ENCODE peak calls at places on chromosomes 2 and 18, in five cellular contexts. One of them, this sample, is unnamed.
A peak's percentile ranks its signal among the peaks of the same experiment; 100 is the strongest.

GRCh38 chr2:107669335-107669734 is 157.4 kb upstream of the RGPD4 start:
- DNase-seq in HCEC 1CT: no peak
- DNase-seq in progenitor cell of endocrine pancreas: no peak
- DNase-seq in GM13976: no peak
- DNase-seq in SW 1271: no peak
- DNase-seq in this sample: no peak

GRCh38 chr2:161123531-161124030 is 36.6 kb upstream of the TANK start:
- DNase-seq in progenitor cell of endocrine pancreas: no peak
- DNase-seq in HCEC 1CT: no peak
- DNase-seq in GM13976: no peak
- DNase-seq in SW 1271: no peak
- DNase-seq in this sample: peak; percentile 58

GRCh38 chr18:61855127-61855991 is 37.4 kb downstream of the RNF152 start:
- DNase-seq in progenitor cell of endocrine pancreas: no peak
- DNase-seq in SW 1271: no peak
- DNase-seq in GM13976: no peak
- DNase-seq in HCEC 1CT: no peak
- DNase-seq in this sample: no peak

GRCh38 chr2:96148410-96149217 is 3.4 kb upstream of the DUSP2 start:
- DNase-seq in HCEC 1CT: peak; percentile 75
- DNase-seq in GM13976: peak; percentile 85
- DNase-seq in progenitor cell of endocrine pancreas: no peak
- DNase-seq in SW 1271: no peak
- DNase-seq in this sample: no peak

GRCh38 chr2:160956243-160956802 is 203.9 kb upstream of the TANK start:
- DNase-seq in GM13976: no peak
- DNase-seq in HCEC 1CT: no peak
- DNase-seq in progenitor cell of endocrine pancreas: no peak
- DNase-seq in SW 1271: no peak
- DNase-seq in this sample: no peak

GRCh38 chr2:109129356-109129920 is 433 bp downstream of the SH3RF3 start:
- DNase-seq in HCEC 1CT: peak; percentile 18
- DNase-seq in progenitor cell of endocrine pancreas: no peak
- DNase-seq in SW 1271: no peak
- DNase-seq in GM13976: peak; percentile 52
- DNase-seq in this sample: peak; percentile 26

GRCh38 chr2:216350214-216350789 is 22.0 kb downstream of the MARCHF4 start:
- DNase-seq in progenitor cell of endocrine pancreas: no peak
- DNase-seq in SW 1271: no peak
- DNase-seq in HCEC 1CT: peak; percentile 75
- DNase-seq in GM13976: no peak
- DNase-seq in this sample: no peak

GRCh38 chr2:80304522-80304878 is at the start of gene LRRTM1:
- DNase-seq in HCEC 1CT: no peak
- DNase-seq in GM13976: peak; percentile 15
- DNase-seq in progenitor cell of endocrine pancreas: peak; percentile 21
- DNase-seq in SW 1271: no peak
- DNase-seq in this sample: peak; percentile 20

GRCh38 chr2:236862526-236862925 is 223.2 kb upstream of the COPS8 start:
- DNase-seq in SW 1271: no peak
- DNase-seq in HCEC 1CT: no peak
- DNase-seq in GM13976: no peak
- DNase-seq in progenitor cell of endocrine pancreas: no peak
- DNase-seq in this sample: no peak

GRCh38 chr2:16773080-16773713 is 107.6 kb upstream of the CYRIA start:
- DNase-seq in progenitor cell of endocrine pancreas: peak; percentile 34
- DNase-seq in SW 1271: no peak
- DNase-seq in HCEC 1CT: peak; percentile 29
- DNase-seq in GM13976: peak; percentile 41
- DNase-seq in this sample: peak; percentile 66

GRCh38 chr2:9647884-9648283 is 17.1 kb upstream of the YWHAQ start:
- DNase-seq in HCEC 1CT: no peak
- DNase-seq in GM13976: no peak
- DNase-seq in SW 1271: no peak
- DNase-seq in progenitor cell of endocrine pancreas: no peak
- DNase-seq in this sample: no peak

GRCh38 chr18:59748628-59749360 is 51.6 kb upstream of the CCBE1 start:
- DNase-seq in GM13976: no peak
- DNase-seq in progenitor cell of endocrine pancreas: no peak
- DNase-seq in HCEC 1CT: peak; percentile 97
- DNase-seq in SW 1271: peak; percentile 9
- DNase-seq in this sample: no peak

GRCh38 chr2:11344956-11345671 is 678 bp upstream of the ROCK2 start:
- DNase-seq in HCEC 1CT: peak; percentile 89
- DNase-seq in GM13976: no peak
- DNase-seq in SW 1271: no peak
- DNase-seq in progenitor cell of endocrine pancreas: peak; percentile 63
- DNase-seq in this sample: peak; percentile 72

GRCh38 chr2:128361376-128362131 is 42.9 kb upstream of the HS6ST1 start:
- DNase-seq in progenitor cell of endocrine pancreas: no peak
- DNase-seq in HCEC 1CT: no peak
- DNase-seq in SW 1271: no peak
- DNase-seq in GM13976: no peak
- DNase-seq in this sample: no peak

GRCh38 chr18:7305416-7305815 is 74.5 kb downstream of the LRRC30 start:
- DNase-seq in HCEC 1CT: no peak
- DNase-seq in SW 1271: no peak
- DNase-seq in GM13976: no peak
- DNase-seq in progenitor cell of endocrine pancreas: no peak
- DNase-seq in this sample: no peak

GRCh38 chr18:76005632-76006031 is 489.4 kb downstream of the ZNF516 start:
- DNase-seq in GM13976: no peak
- DNase-seq in progenitor cell of endocrine pancreas: no peak
- DNase-seq in SW 1271: no peak
- DNase-seq in HCEC 1CT: no peak
- DNase-seq in this sample: no peak

GRCh38 chr2:68469935-68470334 is 2.5 kb downstream of the APLF start:
- DNase-seq in progenitor cell of endocrine pancreas: no peak
- DNase-seq in SW 1271: no peak
- DNase-seq in HCEC 1CT: peak; percentile 20
- DNase-seq in GM13976: no peak
- DNase-seq in this sample: no peak

GRCh38 chr2:128416366-128416765 is 97.7 kb upstream of the HS6ST1 start:
- DNase-seq in SW 1271: no peak
- DNase-seq in HCEC 1CT: no peak
- DNase-seq in GM13976: no peak
- DNase-seq in progenitor cell of endocrine pancreas: peak; percentile 1
- DNase-seq in this sample: no peak

GRCh38 chr2:49369650-49370049 is 215.3 kb upstream of the FSHR start:
- DNase-seq in progenitor cell of endocrine pancreas: no peak
- DNase-seq in HCEC 1CT: no peak
- DNase-seq in GM13976: no peak
- DNase-seq in SW 1271: no peak
- DNase-seq in this sample: no peak

GRCh38 chr2:163606878-163607277 is 128.9 kb downstream of the FIGN start:
- DNase-seq in SW 1271: no peak
- DNase-seq in HCEC 1CT: no peak
- DNase-seq in progenitor cell of endocrine pancreas: no peak
- DNase-seq in GM13976: no peak
- DNase-seq in this sample: no peak

GRCh38 chr2:150732064-150732463 is 244.6 kb upstream of the RND3 start:
- DNase-seq in SW 1271: no peak
- DNase-seq in progenitor cell of endocrine pancreas: no peak
- DNase-seq in HCEC 1CT: peak; percentile 77
- DNase-seq in GM13976: no peak
- DNase-seq in this sample: no peak

GRCh38 chr2:136395590-136395989 is 277.6 kb upstream of the CXCR4 start:
- DNase-seq in progenitor cell of endocrine pancreas: no peak
- DNase-seq in HCEC 1CT: no peak
- DNase-seq in GM13976: no peak
- DNase-seq in SW 1271: no peak
- DNase-seq in this sample: no peak

GRCh38 chr2:27408601-27409320 is 630 bp downstream of the PPM1G start:
- DNase-seq in HCEC 1CT: no peak
- DNase-seq in GM13976: peak; percentile 50
- DNase-seq in SW 1271: no peak
- DNase-seq in progenitor cell of endocrine pancreas: no peak
- DNase-seq in this sample: no peak

GRCh38 chr2:219459460-219460311 is 25.0 kb downstream of the SPEG start:
- DNase-seq in GM13976: peak; percentile 89
- DNase-seq in SW 1271: peak; percentile 28
- DNase-seq in HCEC 1CT: peak; percentile 68
- DNase-seq in progenitor cell of endocrine pancreas: peak; percentile 63
- DNase-seq in this sample: peak; percentile 70

GRCh38 chr2:60852282-60852860 is 29.0 kb upstream of the REL start:
- DNase-seq in progenitor cell of endocrine pancreas: no peak
- DNase-seq in SW 1271: no peak
- DNase-seq in HCEC 1CT: no peak
- DNase-seq in GM13976: no peak
- DNase-seq in this sample: no peak

GRCh38 chr2:238942080-238942761 is 94.3 kb downstream of the TWIST2 start:
- DNase-seq in SW 1271: no peak
- DNase-seq in progenitor cell of endocrine pancreas: no peak
- DNase-seq in GM13976: no peak
- DNase-seq in HCEC 1CT: no peak
- DNase-seq in this sample: no peak

GRCh38 chr2:172710584-172711024 is 25.0 kb upstream of the RAPGEF4 start:
- DNase-seq in HCEC 1CT: peak; percentile 82
- DNase-seq in GM13976: peak; percentile 58
- DNase-seq in SW 1271: peak; percentile 22
- DNase-seq in progenitor cell of endocrine pancreas: no peak
- DNase-seq in this sample: peak; percentile 59

This sample was measured in Caco-2.